ENCODE peak calls at places on chromosomes 12 and 14, in ten cellular contexts. B, T, R, V, K, G, U, E, M and P are unnamed samples.

GRCh38 chr12:28172434-28173030 is 17.7 kb upstream of the CCDC91 start:
- DNase-seq in G (no peak), T (peak), B (peak), E (peak), R (no peak), K (no peak), M (no peak), V (peak), U (no peak), P (peak)

GRCh38 chr12:21893924-21894323 is 47.3 kb downstream of the ABCC9 start:
- DNase-seq in E (no peak), G (no peak), T (no peak), B (no peak), U (no peak), K (no peak), M (no peak), V (no peak), R (no peak), P (no peak)

GRCh38 chr12:47244730-47245285 is 165.0 kb upstream of the AMIGO2 start:
- DNase-seq in R (no peak), T (no peak), B (no peak), E (no peak), G (no peak), M (no peak), V (no peak), U (no peak), K (no peak), P (no peak)

GRCh38 chr14:105074601-105075053 is 9.4 kb upstream of the GPR132 start:
- DNase-seq in M (peak), T (no peak), B (no peak), K (no peak), R (no peak), V (no peak), G (peak), E (no peak), U (no peak), P (no peak)

GRCh38 chr12:12017798-12018197 is 52.9 kb upstream of the BCL2L14 start:
- DNase-seq in E (no peak), R (no peak), M (no peak), K (no peak), B (peak), U (no peak), V (no peak), G (no peak), T (no peak), P (no peak)

GRCh38 chr12:61397668-61398067 is 862.5 kb upstream of the USP15 start:
- DNase-seq in U (no peak), B (no peak), V (no peak), M (no peak), G (no peak), T (peak), E (no peak), R (no peak), K (no peak), P (no peak)

GRCh38 chr12:92827836-92828431 is 101.2 kb downstream of the EEA1 start:
- DNase-seq in V (peak), M (no peak), K (no peak), T (peak), U (no peak), G (no peak), E (peak), R (peak), B (peak), P (peak)

GRCh38 chr12:58087428-58088117 is 146.2 kb downstream of the ATP23 start:
- DNase-seq in R (no peak), V (no peak), E (no peak), B (no peak), M (no peak), T (no peak), K (no peak), G (no peak), U (no peak), P (no peak)

GRCh38 chr14:99250636-99251208 is 21.3 kb downstream of the BCL11B start:
- DNase-seq in V (no peak), E (no peak), M (no peak), U (no peak), B (no peak), T (no peak), G (no peak), R (no peak), K (no peak), P (no peak)

GRCh38 chr12:50185975-50186663 is 18.9 kb upstream of the CERS5 start:
- DNase-seq in K (no peak), B (no peak), R (no peak), E (peak), G (no peak), M (no peak), T (peak), V (peak), U (no peak), P (no peak)

DNA sequence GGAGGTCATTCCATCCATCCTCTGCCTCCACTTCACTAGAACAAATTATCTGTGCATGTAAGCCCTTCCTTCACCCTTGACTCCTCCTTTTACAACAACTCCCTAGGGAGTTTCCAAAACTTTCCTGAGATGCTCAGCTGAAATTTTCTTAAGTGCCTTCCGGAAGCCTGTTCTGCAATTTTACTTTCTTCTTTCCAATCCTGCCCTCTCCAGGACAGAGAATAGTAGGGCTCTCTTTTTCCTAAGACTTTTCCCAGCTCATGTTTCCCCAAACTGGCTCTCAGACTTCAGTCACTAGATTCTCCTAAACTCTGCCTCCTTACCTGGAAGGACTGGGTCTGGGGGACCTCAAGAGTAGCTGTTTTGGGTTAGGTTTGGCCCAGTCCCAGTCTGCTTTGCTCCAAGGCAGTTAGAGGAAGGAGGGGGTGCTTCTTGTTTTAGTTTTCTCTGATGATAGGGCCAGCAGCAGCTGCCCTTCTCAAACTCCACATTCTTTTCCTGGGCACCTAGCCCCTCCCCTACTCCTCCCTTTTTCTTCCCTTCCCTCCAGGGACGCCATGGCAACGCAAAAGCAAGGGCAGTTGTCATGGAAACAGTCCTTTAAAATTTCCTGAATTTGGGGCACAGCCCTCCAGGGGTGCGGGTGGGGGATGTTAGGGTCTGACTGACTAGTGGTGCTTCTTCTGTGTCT is 17.1 kb downstream of the PPP1R1A start:
- DNase-seq in E (no peak), K (no peak), U (no peak), R (no peak), V (peak), G (no peak), B (peak), T (no peak), M (no peak), P (no peak)
- TF ChIP-seq CTCF in E (no peak), K (no peak), U (no peak), R (no peak), V (no peak), G (no peak), B (peak), T (no peak), M (no peak), P (no peak)

DNA sequence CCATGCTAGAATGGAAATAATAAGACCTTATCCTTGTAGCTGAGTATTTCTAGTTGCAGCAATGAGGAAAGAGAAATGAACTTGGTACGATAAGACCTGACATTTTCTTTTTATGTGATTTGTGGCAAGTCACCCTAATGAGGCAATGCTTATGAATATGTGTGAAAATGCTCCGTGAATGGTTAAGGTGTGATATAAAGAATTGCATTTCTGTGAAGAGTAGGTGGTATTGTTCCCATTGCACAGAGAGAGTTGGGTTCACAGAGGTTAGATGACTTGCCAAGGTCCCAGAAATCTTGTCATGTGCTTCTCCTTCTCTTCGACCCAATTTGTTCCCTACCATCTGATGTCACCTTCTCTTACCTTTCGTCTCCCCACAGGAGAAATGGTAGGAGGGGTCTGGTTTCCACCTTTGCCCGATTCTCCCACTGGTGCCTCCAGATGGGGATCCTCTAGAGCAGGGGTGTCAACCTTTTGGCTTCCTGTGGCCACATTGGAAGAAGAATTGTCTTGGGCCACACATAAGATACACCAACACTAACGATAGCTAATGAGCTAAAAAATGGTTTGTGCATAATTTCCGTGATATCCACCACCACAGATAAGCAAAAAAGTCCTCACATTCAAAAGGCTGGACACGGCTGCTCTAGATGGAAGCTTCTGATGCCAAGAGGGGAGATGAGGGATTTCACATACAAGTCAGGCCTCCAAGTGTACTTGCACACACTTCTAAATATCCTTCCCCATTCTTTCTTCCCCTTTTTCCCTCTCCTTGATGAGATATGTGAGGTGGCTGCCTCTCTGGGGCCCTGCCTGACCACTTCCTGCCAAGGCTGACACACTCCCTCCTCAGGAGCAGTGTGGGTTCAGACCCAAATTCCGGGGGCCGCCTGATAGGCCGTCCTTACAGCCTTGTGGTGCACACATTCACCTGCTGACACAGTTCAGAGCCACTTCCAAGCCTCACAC is 96.1 kb downstream of the PLXNC1 start:
- DNase-seq in E (no peak), M (no peak), B (no peak), G (no peak), V (no peak), T (no peak), K (no peak), R (peak), U (no peak), P (no peak)
- TF ChIP-seq CTCF in E (no peak), M (no peak), B (no peak), G (no peak), V (no peak), T (no peak), K (no peak), R (no peak), U (no peak), P (no peak)

DNA sequence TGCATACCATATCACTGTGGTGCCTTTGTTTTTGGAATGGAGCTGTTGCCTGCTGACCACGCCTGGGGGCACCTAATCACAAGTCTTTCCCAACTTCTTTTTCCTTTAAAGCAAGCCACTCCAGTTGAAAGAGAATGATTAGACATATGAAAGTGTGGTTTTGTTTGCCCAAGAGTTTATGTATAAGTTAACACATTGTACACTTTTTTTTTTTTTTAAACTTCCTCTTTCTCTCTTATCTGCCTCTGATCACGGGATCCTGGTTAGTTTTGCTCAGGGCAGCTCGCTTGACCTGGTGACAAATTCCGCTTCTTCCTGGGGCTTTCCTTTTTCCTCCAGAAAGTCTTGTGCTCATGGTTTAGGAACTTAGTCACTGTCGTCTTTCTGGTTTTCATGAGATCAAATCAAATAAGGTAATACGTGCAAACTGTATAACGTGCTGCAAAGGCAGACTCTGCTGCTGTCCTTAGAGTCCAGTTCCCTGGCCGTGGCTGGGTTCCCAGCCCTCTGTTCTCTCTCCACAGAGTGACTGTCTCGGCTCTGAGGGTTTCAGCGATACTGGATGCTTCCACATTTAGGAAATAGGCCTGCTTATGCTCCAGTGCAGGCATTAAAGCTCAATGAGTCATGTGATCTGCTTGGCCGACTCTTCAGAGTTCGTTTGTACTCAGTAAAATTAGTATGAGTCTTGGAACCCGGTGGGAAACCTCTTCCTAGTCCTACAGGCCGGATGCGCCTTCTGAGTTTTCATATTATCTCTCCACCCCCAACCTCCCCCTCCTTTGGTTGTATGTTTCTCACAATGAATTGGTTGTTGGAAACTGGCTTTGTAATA is 15.2 kb downstream of the RASSF3 start:
- DNase-seq in U (no peak), V (peak), T (peak), E (peak), G (no peak), M (peak), R (peak), K (no peak), B (peak), P (peak)
- TF ChIP-seq CTCF in U (no peak), V (no peak), T (no peak), E (no peak), G (no peak), M (no peak), R (peak), K (no peak), B (no peak), P (no peak)

DNA sequence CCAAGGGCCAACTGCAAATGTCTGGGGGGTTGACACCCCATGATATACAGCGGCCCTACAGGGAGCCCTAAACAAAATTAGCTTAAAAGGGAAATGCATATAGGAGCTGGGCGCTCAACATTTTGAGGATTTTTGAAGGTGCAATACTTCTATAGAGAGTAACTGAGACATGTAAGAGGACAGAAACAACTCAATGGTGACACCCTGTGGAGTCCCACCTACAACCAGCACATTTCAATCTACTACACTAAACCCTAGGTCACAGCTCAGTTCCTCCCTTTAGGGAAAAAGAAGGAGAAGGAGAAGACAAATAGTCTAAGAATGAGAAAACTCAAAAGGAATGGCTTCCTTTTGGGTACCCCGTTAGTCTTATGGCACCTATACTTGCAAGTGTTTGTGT is 1010.5 kb upstream of the NOVA1 start:
- DNase-seq in U (no peak), V (no peak), M (no peak), E (no peak), B (no peak), T (no peak), K (no peak), G (no peak), R (no peak), P (no peak)
- TF ChIP-seq CTCF in U (no peak), V (no peak), M (no peak), E (no peak), B (no peak), T (no peak), K (no peak), G (no peak), R (no peak), P (no peak)

DNA sequence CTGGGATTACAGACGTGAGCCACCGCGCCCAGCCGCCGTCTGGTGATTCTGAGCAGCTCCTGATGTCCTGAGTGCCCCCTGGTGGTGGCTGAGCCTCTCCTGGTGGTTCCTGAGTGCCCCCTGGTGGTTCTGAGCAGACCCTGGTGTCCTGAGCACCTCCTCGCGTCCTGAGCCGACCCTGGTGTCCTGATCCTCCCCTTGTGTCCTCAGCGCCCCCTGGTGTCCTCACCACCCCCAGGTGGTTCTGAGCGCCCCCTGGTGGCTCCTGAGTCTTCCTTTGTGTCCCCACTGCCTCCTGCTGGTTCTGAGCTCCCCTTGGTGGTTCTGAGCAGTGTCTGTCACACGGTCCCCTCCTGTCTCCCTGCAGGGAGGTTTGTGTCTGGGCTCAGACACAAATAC is 1304.9 kb downstream of the TMEM121 start:
- DNase-seq in V (peak), U (no peak), E (no peak), G (peak), T (no peak), K (no peak), M (no peak), B (no peak), R (peak), P (no peak)
- TF ChIP-seq CTCF in V (peak), U (no peak), E (peak), G (no peak), T (no peak), K (no peak), M (no peak), B (peak), R (peak), P (peak)

GRCh38 chr12:1630827-1631591 is 2.0 kb downstream of the WNT5B start:
- DNase-seq in G (peak), M (no peak), V (peak), E (no peak), U (no peak), T (no peak), K (no peak), R (no peak), B (peak), P (peak)

GRCh38 chr12:1632702-1633101 is 3.7 kb downstream of the WNT5B start:
- DNase-seq in G (no peak), R (no peak), K (no peak), M (no peak), V (no peak), T (no peak), E (no peak), B (no peak), U (no peak), P (no peak)

GRCh38 chr12:1628671-1629337 is at the start of gene WNT5B:
- DNase-seq in K (no peak), R (no peak), T (no peak), U (no peak), M (no peak), V (no peak), G (no peak), B (peak), E (no peak), P (no peak)

GRCh38 chr12:1629338-1630080 is 478 bp downstream of the WNT5B start:
- DNase-seq in U (no peak), V (no peak), B (peak), R (peak), K (no peak), T (no peak), M (no peak), E (no peak), G (no peak), P (no peak)

DNA sequence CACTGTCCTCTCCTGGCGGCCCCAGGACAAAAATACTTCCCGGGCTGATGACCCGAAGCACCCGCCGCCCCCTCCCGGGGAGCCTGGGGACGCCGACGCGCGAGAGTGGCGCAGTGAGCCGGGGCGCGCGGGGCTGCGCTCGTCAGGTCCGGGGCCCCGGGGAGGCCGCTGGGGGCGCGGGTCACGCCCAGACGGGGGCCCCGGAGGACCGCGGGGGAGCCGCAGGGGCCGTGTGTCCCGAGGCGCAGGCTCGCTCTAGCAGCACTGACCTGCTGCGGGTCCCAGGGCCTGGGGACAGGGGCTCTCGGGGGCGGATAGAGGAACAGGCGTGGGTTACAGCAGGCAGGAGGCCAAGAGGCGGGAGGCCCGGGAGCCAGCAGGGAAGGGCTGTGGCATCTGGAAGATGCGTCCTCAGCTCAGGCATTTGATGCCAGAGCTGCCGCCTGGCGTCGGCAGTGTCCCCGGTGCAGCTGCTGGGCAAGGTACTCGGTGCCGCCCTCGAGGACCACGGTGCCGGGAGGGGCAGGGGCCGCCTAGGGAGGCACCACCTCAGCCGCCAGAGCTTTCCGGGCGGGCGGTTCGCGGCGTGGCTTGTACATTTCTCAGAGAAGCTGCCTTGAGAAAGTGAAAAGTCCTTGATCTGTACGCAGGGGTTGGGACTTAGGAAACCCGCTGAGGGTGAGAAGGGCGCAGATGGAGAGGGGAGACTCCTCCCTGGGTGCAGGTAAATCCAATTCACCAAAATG is 1.2 kb downstream of the WNT5B start:
- DNase-seq in B (peak), K (no peak), R (peak), M (peak), G (peak), U (peak), E (no peak), V (peak), T (no peak), P (no peak)
- TF ChIP-seq CTCF in B (peak), K (peak), R (peak), M (no peak), G (peak), U (peak), E (peak), V (no peak), T (no peak), P (peak)

DNA sequence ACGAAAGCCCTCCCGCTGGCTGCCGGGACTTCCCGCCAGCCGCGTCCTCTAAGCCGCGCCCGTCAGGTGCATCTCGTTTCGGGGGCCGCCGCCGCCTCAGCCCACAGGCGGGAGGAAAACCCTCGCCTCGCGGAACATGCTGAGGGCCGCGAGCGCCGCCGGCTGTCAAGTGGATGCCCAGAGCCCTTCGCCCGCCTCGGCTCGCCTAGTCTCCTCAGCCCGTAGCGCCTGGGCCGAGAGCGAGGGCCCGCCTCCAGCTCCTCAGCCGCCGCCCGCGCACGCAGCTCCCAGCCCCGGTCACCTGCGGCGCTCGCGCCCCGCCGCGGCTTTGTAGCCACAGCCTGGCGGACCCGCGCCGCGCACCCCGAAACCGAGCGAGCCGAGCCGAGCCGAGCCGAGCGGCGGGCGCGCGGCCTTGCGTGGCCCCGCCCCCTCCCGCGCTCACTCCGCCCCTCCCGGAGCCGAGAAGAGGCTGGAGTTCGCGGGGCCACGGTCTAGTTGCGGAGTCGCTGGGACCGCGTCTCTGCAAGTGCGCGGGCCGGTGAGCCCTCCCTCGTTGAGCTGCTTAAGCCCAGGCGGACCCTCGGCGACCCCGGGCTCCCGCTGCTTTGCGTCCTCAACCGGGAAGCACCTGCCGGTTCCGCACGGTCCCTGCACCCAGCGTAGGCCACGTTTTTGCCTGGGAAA is at the start of gene EML5:
- DNase-seq in R (peak), G (peak), B (peak), M (peak), K (peak), E (peak), U (peak), T (peak), V (peak), P (peak)
- TF ChIP-seq CTCF in R (peak), G (peak), B (peak), M (no peak), K (peak), E (peak), U (no peak), T (peak), V (peak), P (peak)